ENCODE peak calls at places on chromosomes 13 and 19, in five cellular contexts. One of them, this sample, is unnamed. For H3K79me2, the result is how much of the 10 kb centered on the place peaks cover.

GRCh38 chr13:114049026-114049425 is 75.2 kb upstream of the C13orf46 start:
- DNase-seq in H1: no peak
- DNase-seq in HepG2: no peak
- DNase-seq in K562: no peak
- DNase-seq in HCT116: no peak
- DNase-seq in this sample: no peak

GRCh38 chr19:51002542-51003311 is 1.3 kb upstream of the KLK8 start:
- DNase-seq in HepG2: no peak
- DNase-seq in H1: peak
- DNase-seq in K562: peak
- DNase-seq in HCT116: peak
- DNase-seq in this sample: no peak

GRCh38 chr13:75685239-75685697 is 49.1 kb downstream of the LMO7 start:
- DNase-seq in K562: no peak
- DNase-seq in H1: peak
- DNase-seq in HCT116: no peak
- DNase-seq in HepG2: peak
- DNase-seq in this sample: no peak

GRCh38 chr19:6887326-6887725 is at the start of gene ADGRE1:
- DNase-seq in H1: no peak
- DNase-seq in HepG2: no peak
- DNase-seq in HCT116: no peak
- DNase-seq in K562: no peak
- DNase-seq in this sample: no peak

GRCh38 chr19:30227661-30228112 is 144.5 kb upstream of the ZNF536 start:
- DNase-seq in HCT116: peak
- DNase-seq in K562: peak
- DNase-seq in H1: no peak
- DNase-seq in HepG2: peak
- DNase-seq in this sample: no peak

GRCh38 chr13:59112375-59112774 is 1051.4 kb downstream of the DIAPH3 start:
- DNase-seq in HepG2: no peak
- DNase-seq in K562: no peak
- DNase-seq in HCT116: no peak
- DNase-seq in H1: no peak
- DNase-seq in this sample: no peak

GRCh38 chr13:87999791-88000190 is 328.6 kb downstream of the SLITRK5 start:
- DNase-seq in HepG2: no peak
- DNase-seq in HCT116: no peak
- DNase-seq in K562: no peak
- DNase-seq in H1: no peak
- DNase-seq in this sample: no peak

GRCh38 chr13:52652980-52653303 is 306 bp downstream of the SUGT1 start:
- DNase-seq in HCT116: no peak
- DNase-seq in H1: no peak
- DNase-seq in HepG2: no peak
- DNase-seq in K562: peak
- DNase-seq in this sample: no peak

GRCh38 chr13:29411493-29411892 is 184.0 kb downstream of the SLC7A1 start:
- DNase-seq in H1: no peak
- DNase-seq in HCT116: no peak
- DNase-seq in K562: no peak
- DNase-seq in HepG2: no peak
- DNase-seq in this sample: no peak

GRCh38 chr13:65881561-65882155 is 1348.5 kb downstream of the PCDH9 start:
- DNase-seq in K562: no peak
- DNase-seq in H1: no peak
- DNase-seq in HepG2: no peak
- DNase-seq in HCT116: no peak
- DNase-seq in this sample: no peak

GRCh38 chr13:73190477-73190876 is 131.7 kb downstream of the KLF5 start:
- DNase-seq in HepG2: no peak
- DNase-seq in K562: no peak
- DNase-seq in HCT116: no peak
- DNase-seq in H1: no peak
- DNase-seq in this sample: no peak

DNA sequence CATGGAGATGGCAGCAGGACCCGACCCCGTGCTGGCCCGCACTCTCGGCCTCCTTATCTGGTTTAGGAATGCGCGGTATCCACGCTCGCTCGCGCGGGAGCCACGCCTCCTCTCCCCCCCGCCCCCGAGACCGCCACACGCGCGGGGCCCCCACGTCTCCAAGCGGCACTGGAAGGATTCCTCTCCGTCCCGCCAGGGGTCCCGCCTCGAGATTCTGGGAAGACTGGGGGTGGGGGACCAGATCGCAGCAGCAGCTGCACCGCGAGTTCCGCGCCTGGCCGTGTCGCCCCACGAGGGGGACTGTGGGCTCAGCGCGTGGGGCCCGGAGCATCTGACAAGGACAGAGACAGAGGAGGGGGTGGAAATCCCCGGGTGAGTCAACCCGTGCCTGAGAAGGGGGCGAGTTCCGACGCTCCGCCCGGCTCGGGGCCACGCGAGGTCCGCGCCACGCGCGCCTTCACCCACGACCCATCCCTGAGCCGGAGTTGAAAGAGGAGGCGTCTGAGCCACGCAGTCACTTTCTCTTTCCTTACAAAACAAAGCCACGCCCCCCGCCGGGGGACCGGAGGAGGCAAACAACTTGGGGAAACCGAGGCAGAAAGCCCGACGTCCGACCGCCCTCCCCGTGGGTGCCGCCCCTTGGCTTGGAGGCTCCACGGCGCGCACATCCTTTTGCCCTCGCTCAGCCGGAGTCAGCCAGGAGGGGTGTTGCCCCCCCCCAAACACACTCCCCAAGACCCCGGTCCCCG is 802 bp downstream of the S1PR2 start:
- DNase-seq in H1: no peak
- DNase-seq in K562: peak
- DNase-seq in HCT116: no peak
- DNase-seq in HepG2: no peak
- DNase-seq in this sample: no peak
- TF ChIP-seq ZNF274 in H1: no peak
- TF ChIP-seq ZNF274 in K562: no peak
- TF ChIP-seq ZNF274 in HCT116: no peak
- TF ChIP-seq ZNF274 in HepG2: peak
- TF ChIP-seq ZNF274 in this sample: no peak

DNA sequence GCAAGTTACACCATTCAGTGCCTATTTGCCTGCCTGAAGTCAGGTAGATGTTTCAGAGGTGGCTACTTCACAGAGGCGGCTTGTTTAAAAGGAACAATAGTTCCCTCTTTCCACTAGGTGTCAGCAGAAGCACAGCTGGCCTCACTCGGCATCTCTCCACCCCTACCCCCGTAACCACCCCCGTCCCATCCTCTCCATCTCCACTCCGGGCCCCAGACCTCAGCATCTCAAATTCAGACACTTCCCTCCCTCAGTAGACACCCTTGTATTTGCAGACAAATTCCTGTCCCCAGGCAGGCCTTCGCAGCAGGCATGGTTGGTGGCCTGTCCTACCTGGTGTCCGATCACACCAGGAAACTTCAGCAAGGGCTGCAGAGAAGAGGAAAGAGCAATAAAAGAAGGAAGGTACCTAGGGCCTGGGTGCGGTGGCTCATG is 9.1 kb upstream of the DPP9 start:
- DNase-seq in HepG2: peak
- DNase-seq in H1: no peak
- DNase-seq in K562: peak
- DNase-seq in HCT116: peak
- DNase-seq in this sample: no peak
- H3K4me3 ChIP-seq in HepG2: no peak
- H3K4me3 ChIP-seq in H1: peak
- H3K4me3 ChIP-seq in K562: no peak
- H3K4me3 ChIP-seq in HCT116: peak
- H3K4me3 ChIP-seq in this sample: no peak

GRCh38 chr19:37467608-37468090 is 405 bp upstream of the ZNF569 start:
- DNase-seq in HCT116: no peak
- DNase-seq in H1: no peak
- DNase-seq in K562: no peak
- DNase-seq in HepG2: no peak
- DNase-seq in this sample: no peak
- H3K79me2 ChIP-seq in HCT116: under half
- H3K79me2 ChIP-seq in H1: under half
- H3K79me2 ChIP-seq in K562: under half
- H3K79me2 ChIP-seq in HepG2: under half
- H3K79me2 ChIP-seq in this sample: under half

DNA sequence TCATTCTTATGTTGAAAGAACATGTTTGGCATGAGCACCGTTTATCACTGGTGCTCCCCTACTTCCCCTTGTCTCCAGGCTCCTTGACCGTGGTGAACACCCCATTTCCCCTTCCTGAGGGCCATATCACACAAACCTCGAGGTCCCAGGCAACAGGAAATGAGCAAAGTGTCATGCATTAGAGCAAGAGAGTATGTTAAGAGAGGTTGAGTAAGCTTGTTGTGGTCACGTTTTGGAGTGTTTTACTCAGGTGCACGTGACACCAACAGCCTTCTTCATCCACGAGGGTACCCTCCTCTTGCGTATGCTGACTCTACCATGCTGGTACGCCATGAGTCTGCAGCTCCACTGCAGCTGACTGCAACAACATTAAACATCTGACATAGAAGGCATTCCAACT is 482.2 kb upstream of the NBEA start:
- DNase-seq in HCT116: no peak
- DNase-seq in K562: no peak
- DNase-seq in HepG2: no peak
- DNase-seq in H1: no peak
- DNase-seq in this sample: no peak
- TF ChIP-seq ZNF274 in HCT116: no peak
- TF ChIP-seq ZNF274 in K562: no peak
- TF ChIP-seq ZNF274 in HepG2: no peak
- TF ChIP-seq ZNF274 in H1: no peak
- TF ChIP-seq ZNF274 in this sample: no peak

GRCh38 chr13:46486270-46486669 is 66.7 kb upstream of the LRCH1 start:
- DNase-seq in H1: no peak
- DNase-seq in HepG2: no peak
- DNase-seq in K562: no peak
- DNase-seq in HCT116: no peak
- DNase-seq in this sample: no peak

GRCh38 chr13:46487748-46488147 is 65.2 kb upstream of the LRCH1 start:
- DNase-seq in HCT116: no peak
- DNase-seq in H1: no peak
- DNase-seq in HepG2: no peak
- DNase-seq in K562: no peak
- DNase-seq in this sample: no peak

GRCh38 chr13:46491641-46492040 is 61.3 kb upstream of the LRCH1 start:
- DNase-seq in HCT116: no peak
- DNase-seq in K562: no peak
- DNase-seq in HepG2: no peak
- DNase-seq in H1: no peak
- DNase-seq in this sample: no peak

GRCh38 chr13:46490129-46490528 is 62.8 kb upstream of the LRCH1 start:
- DNase-seq in HCT116: no peak
- DNase-seq in K562: no peak
- DNase-seq in HepG2: no peak
- DNase-seq in H1: no peak
- DNase-seq in this sample: no peak

GRCh38 chr13:46489586-46490023 is 63.4 kb upstream of the LRCH1 start:
- DNase-seq in K562: no peak
- DNase-seq in HepG2: no peak
- DNase-seq in HCT116: no peak
- DNase-seq in H1: no peak
- DNase-seq in this sample: no peak
- H3K4me3 ChIP-seq in K562: no peak
- H3K4me3 ChIP-seq in HepG2: no peak
- H3K4me3 ChIP-seq in HCT116: no peak
- H3K4me3 ChIP-seq in H1: no peak
- H3K4me3 ChIP-seq in this sample: no peak

GRCh38 chr19:46376241-46377153 is 29.6 kb downstream of the PPP5C start:
- DNase-seq in HCT116: no peak
- DNase-seq in HepG2: no peak
- DNase-seq in H1: no peak
- DNase-seq in K562: no peak
- DNase-seq in this sample: no peak

GRCh38 chr19:46371371-46371901 is 24.5 kb downstream of the PPP5C start:
- DNase-seq in HCT116: no peak
- DNase-seq in K562: no peak
- DNase-seq in HepG2: no peak
- DNase-seq in H1: no peak
- DNase-seq in this sample: no peak

GRCh38 chr19:46372901-46373572 is 26.1 kb downstream of the PPP5C start:
- DNase-seq in K562: no peak
- DNase-seq in H1: no peak
- DNase-seq in HepG2: no peak
- DNase-seq in HCT116: no peak
- DNase-seq in this sample: no peak

GRCh38 chr19:46373573-46374359 is 26.9 kb downstream of the PPP5C start:
- DNase-seq in HCT116: no peak
- DNase-seq in HepG2: no peak
- DNase-seq in K562: no peak
- DNase-seq in H1: peak
- DNase-seq in this sample: no peak

DNA sequence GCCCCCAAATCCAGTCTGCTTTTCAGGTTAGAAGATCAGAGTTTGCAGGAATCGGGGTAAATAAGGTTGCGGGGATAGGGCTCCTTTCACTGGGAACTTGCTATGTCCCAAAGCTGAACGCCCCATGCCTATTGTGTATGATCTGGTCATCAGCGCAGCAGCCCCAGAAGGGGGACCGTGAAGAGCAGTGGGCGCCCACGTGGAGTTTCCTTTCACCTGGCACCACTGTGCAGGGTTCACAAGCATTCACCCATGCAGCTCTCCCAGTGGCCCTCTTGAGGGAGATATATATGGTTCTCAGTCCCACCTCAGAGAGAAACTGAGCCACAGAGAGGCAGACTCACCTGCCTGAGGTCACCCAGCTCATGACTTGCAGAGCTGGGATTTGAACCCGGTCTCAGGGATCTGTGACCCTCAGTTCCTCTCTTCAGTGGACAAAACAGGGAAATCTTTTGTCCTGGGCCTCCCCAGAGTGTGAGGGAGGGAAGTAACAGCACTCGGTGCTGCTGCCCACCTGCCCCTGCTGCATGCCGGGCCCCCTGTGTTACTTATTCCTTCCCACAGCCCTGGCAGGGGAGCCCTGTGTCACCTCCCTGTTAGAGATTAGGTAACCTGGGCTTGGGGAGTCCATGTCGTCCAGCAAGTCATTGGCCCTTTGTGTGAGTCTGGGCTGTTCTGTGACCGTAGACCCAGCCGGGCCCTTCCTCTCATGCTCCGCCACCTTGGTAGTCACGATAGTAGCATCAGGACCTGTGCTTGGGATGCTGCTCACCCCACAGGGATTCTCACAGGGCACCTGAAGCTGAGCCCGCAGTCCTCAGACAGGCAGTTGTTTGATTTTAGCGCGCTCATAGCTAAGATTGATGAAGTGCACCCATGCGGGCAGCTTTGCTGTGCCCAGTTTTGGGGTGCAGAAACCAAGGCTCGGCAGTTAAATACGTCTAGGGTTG is 27.9 kb downstream of the PPP5C start:
- DNase-seq in HepG2: no peak
- DNase-seq in H1: no peak
- DNase-seq in HCT116: no peak
- DNase-seq in K562: no peak
- DNase-seq in this sample: no peak
- H3K79me2 ChIP-seq in HepG2: under half
- H3K79me2 ChIP-seq in H1: under half
- H3K79me2 ChIP-seq in HCT116: half or more
- H3K79me2 ChIP-seq in K562: under half
- H3K79me2 ChIP-seq in this sample: under half

This sample was measured in GM12878.